ENCODE peak calls at places on chromosome 9, in seven cellular contexts. A, R, Y, U, E, V and L are unnamed samples.

GRCh38 chr9:134024828-134025605 is at the start of gene BRD3OS:
- DNase-seq in U (peak), A (peak), E (peak), V (peak), Y (peak), R (peak), L (peak)

GRCh38 chr9:104969116-104969515 is 41.2 kb upstream of the ABCA1 start:
- DNase-seq in R (no peak), Y (peak), V (no peak), U (no peak), E (peak), A (peak), L (no peak)

GRCh38 chr9:31137151-31137849 is 1247.1 kb upstream of the ACO1 start:
- DNase-seq in R (peak), Y (no peak), A (no peak), V (peak), U (no peak), E (peak), L (peak)

GRCh38 chr9:14908221-14909206 is 1.7 kb downstream of the FREM1 start:
- DNase-seq in E (no peak), R (peak), A (no peak), Y (no peak), U (no peak), V (no peak), L (no peak)

GRCh38 chr9:133951265-133951664 is 40.9 kb downstream of the VAV2 start:
- DNase-seq in R (no peak), U (no peak), Y (no peak), V (no peak), A (no peak), E (no peak), L (no peak)

GRCh38 chr9:32456564-32456963 is 69.4 kb downstream of the RIGI start:
- DNase-seq in Y (no peak), E (no peak), V (no peak), A (no peak), R (peak), U (no peak), L (no peak)

GRCh38 chr9:138008081-138008841 is 130.7 kb downstream of the CACNA1B start:
- DNase-seq in E (no peak), R (no peak), U (no peak), Y (no peak), V (no peak), A (no peak), L (no peak)

GRCh38 chr9:84121991-84122523 is 141.5 kb downstream of the RMI1 start:
- DNase-seq in A (no peak), V (peak), R (no peak), E (no peak), U (no peak), Y (no peak), L (peak)

GRCh38 chr9:134335490-134336173 is 9.4 kb downstream of the RXRA start:
- DNase-seq in Y (no peak), E (no peak), R (no peak), V (no peak), U (no peak), A (no peak), L (no peak)

GRCh38 chr9:127308559-127309429 is 44.2 kb downstream of the GARNL3 start:
- DNase-seq in V (peak), R (no peak), U (no peak), A (no peak), E (peak), Y (no peak), L (peak)

GRCh38 chr9:717722-718121 is 123.8 kb upstream of the DMRT1 start:
- DNase-seq in Y (no peak), U (no peak), V (no peak), E (no peak), A (no peak), R (no peak), L (no peak)

GRCh38 chr9:120563044-120563443 is 16.9 kb downstream of the CDK5RAP2 start:
- DNase-seq in A (no peak), R (no peak), E (no peak), V (no peak), Y (no peak), U (no peak), L (no peak)

GRCh38 chr9:34346873-34347799 is 17.8 kb downstream of the NUDT2 start:
- DNase-seq in Y (no peak), R (no peak), A (no peak), V (no peak), U (no peak), E (no peak), L (no peak)

GRCh38 chr9:34338664-34339063 is 9.3 kb downstream of the NUDT2 start:
- DNase-seq in Y (no peak), V (no peak), R (no peak), A (no peak), E (no peak), U (no peak), L (no peak)

GRCh38 chr9:34341659-34342266 is 12.4 kb downstream of the NUDT2 start:
- DNase-seq in R (no peak), V (no peak), Y (no peak), E (no peak), A (no peak), U (no peak), L (no peak)

GRCh38 chr9:34343605-34344004 is 14.2 kb downstream of the NUDT2 start:
- DNase-seq in Y (no peak), E (no peak), A (no peak), R (no peak), U (no peak), V (no peak), L (no peak)

GRCh38 chr9:34343090-34343489 is 13.7 kb downstream of the NUDT2 start:
- DNase-seq in R (no peak), V (no peak), Y (no peak), A (no peak), E (no peak), U (no peak), L (no peak)
- H3K4ac ChIP-seq in R (no peak), V (no peak), Y (no peak), A (no peak), E (no peak), U (no peak), L (no peak)

GRCh38 chr9:136860529-136860928 is 5.6 kb downstream of the EDF1 start:
- DNase-seq in U (no peak), R (no peak), Y (no peak), A (no peak), V (no peak), E (no peak), L (no peak)

GRCh38 chr9:136859821-136860269 is 6.3 kb downstream of the EDF1 start:
- DNase-seq in V (no peak), A (peak), U (no peak), E (no peak), R (no peak), Y (no peak), L (no peak)

GRCh38 chr9:136862849-136863622 is 3.1 kb downstream of the EDF1 start:
- DNase-seq in R (no peak), A (no peak), Y (no peak), E (no peak), V (no peak), U (no peak), L (no peak)

GRCh38 chr9:136861874-136862457 is 4.1 kb downstream of the EDF1 start:
- DNase-seq in V (no peak), E (no peak), R (no peak), A (no peak), U (no peak), Y (no peak), L (no peak)

DNA sequence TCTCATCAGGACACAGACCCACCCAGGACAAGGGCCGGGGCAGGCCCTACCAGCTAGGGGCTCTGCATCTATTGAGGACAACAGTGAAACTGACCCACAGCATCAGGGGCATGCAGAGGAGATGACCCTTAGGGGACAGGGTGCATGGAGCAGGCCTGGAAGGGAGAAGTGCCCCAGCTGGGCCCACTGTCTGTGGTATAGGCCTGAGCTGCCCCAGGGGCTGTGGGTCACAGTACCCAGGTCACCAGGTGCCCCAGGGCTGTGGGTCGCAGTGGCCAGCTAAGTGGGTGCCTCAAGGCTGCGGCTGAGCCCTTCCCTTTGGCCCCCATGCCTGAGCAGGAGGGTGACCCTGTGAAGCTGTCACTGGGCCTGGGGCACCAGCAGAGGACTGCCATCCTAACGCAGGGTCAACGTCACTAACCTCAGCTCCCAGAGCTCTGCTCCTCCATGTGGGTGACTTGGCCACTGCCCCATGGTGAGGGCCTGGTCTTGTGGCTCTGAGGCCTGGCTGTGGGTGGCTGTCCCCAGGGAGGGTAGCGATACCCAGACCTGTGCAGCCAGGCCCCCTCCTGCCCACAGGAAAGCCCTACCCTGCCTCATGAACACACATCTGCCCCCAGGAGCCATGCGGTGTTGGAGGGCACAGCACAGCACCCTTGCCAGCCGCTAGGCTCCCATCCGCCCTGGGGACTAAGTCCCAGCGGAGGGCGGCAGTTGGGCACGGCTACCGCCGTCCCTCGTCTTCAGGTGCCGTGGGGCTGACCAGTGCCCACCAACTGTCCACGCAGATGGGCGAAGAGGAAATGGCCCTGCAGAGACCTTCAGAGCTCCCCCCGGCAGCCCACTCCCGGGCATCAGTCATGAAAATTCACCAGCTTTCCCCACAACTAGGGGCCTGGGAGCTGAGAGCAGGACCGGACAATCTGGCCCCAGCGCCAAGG is 4.9 kb downstream of the EDF1 start:
- DNase-seq in Y (no peak), V (no peak), E (no peak), R (no peak), A (peak), U (no peak), L (no peak)
- H3K4ac ChIP-seq in Y (no peak), V (no peak), E (no peak), R (no peak), A (no peak), U (no peak), L (no peak)

GRCh38 chr9:91818647-91819403 is 131.2 kb downstream of the ROR2 start:
- DNase-seq in R (no peak), Y (no peak), A (no peak), V (no peak), U (no peak), E (no peak), L (no peak)
- H3K4ac ChIP-seq in R (no peak), Y (no peak), A (no peak), V (peak), U (no peak), E (no peak), L (peak)

GRCh38 chr9:21558079-21558478 is 76.0 kb upstream of the IFNE start:
- DNase-seq in R (no peak), V (no peak), E (no peak), Y (no peak), U (no peak), A (no peak), L (no peak)

GRCh38 chr9:21556581-21557427 is 74.7 kb upstream of the IFNE start:
- DNase-seq in A (no peak), U (no peak), V (no peak), Y (no peak), E (no peak), R (no peak), L (peak)

GRCh38 chr9:21555911-21556310 is 73.8 kb upstream of the IFNE start:
- DNase-seq in E (no peak), R (no peak), V (no peak), A (no peak), U (no peak), Y (no peak), L (no peak)

GRCh38 chr9:21558627-21559401 is 76.7 kb upstream of the IFNE start:
- DNase-seq in R (peak), A (no peak), E (peak), Y (no peak), U (peak), V (peak), L (peak)

GRCh38 chr9:21557428-21557768 is 75.3 kb upstream of the IFNE start:
- DNase-seq in A (no peak), Y (no peak), E (no peak), V (no peak), U (no peak), R (no peak), L (no peak)
- H3K4ac ChIP-seq in A (no peak), Y (no peak), E (no peak), V (no peak), U (no peak), R (no peak), L (no peak)

GRCh38 chr9:13175732-13176131 is 103.8 kb downstream of the MPDZ start:
- DNase-seq in Y (no peak), A (no peak), V (no peak), U (no peak), E (no peak), R (no peak), L (no peak)
- H3K4ac ChIP-seq in Y (no peak), A (no peak), V (no peak), U (no peak), E (no peak), R (no peak), L (no peak)